ENCODE peak calls at places on chromosome 13, in four cellular contexts. H is K562, B is GM12878, U is WTC11. O is an unnamed sample.

GRCh38 chr13:80047406-80047805 is 293.5 kb downstream of the SPRY2 start:
- DNase-seq in H (no peak), U (no peak), B (no peak), O (no peak)

GRCh38 chr13:72448082-72448481 is 279.3 kb downstream of the MZT1 start:
- DNase-seq in B (no peak), U (no peak), H (no peak), O (no peak)

GRCh38 chr13:92734068-92734467 is 492.5 kb upstream of the GPC6 start:
- DNase-seq in B (no peak), U (no peak), H (no peak), O (no peak)

GRCh38 chr13:53142301-53142700 is 113.7 kb downstream of the OLFM4 start:
- DNase-seq in U (no peak), B (no peak), H (no peak), O (no peak)

GRCh38 chr13:27338816-27339215 is 68.2 kb downstream of the RASL11A start:
- DNase-seq in B (no peak), H (peak; percentile 24), U (peak; percentile 66), O (peak; percentile 40)

GRCh38 chr13:92573467-92574057 is 653.0 kb upstream of the GPC6 start:
- DNase-seq in H (peak; percentile 53), U (peak; percentile 33), B (no peak), O (peak; percentile 44)

GRCh38 chr13:109251958-109252357 is 534.4 kb downstream of the IRS2 start:
- DNase-seq in B (no peak), U (no peak), H (no peak), O (no peak)

GRCh38 chr13:97627566-97627965 is 193.6 kb downstream of the RAP2A start:
- DNase-seq in H (peak; percentile 19), U (peak; percentile 26), B (no peak), O (peak; percentile 50)

GRCh38 chr13:99686157-99686572 is 184.9 kb downstream of the TM9SF2 start:
- DNase-seq in U (peak; percentile 38), H (peak; percentile 23), B (no peak), O (peak; percentile 58)

GRCh38 chr13:33219926-33220325 is 65.6 kb downstream of the STARD13 start:
- DNase-seq in U (no peak), B (no peak), H (no peak), O (no peak)

GRCh38 chr13:59304596-59304995 is 859.1 kb downstream of the DIAPH3 start:
- DNase-seq in B (no peak), H (no peak), U (no peak), O (no peak)

GRCh38 chr13:34506796-34507195 is 435.3 kb upstream of the NBEA start:
- DNase-seq in H (no peak), B (no peak), U (no peak), O (no peak)

GRCh38 chr13:61358599-61358998 is 57.0 kb downstream of the PCDH20 start:
- DNase-seq in H (no peak), B (no peak), U (no peak), O (no peak)

GRCh38 chr13:73325351-73326214 is 266.8 kb downstream of the KLF5 start:
- DNase-seq in H (no peak), B (no peak), U (no peak), O (peak; percentile 34)

GRCh38 chr13:40164137-40164536 is 502.3 kb downstream of the FOXO1 start:
- DNase-seq in B (no peak), U (no peak), H (no peak), O (no peak)

GRCh38 chr13:110073982-110074381 is 233.0 kb downstream of the COL4A1 start:
- DNase-seq in B (no peak), U (no peak), H (no peak), O (no peak)

GRCh38 chr13:31722684-31723083 is 16.6 kb upstream of the RXFP2 start:
- DNase-seq in H (no peak), B (no peak), U (no peak), O (no peak)

GRCh38 chr13:31011193-31011860 is 78.9 kb downstream of the TEX26 start:
- DNase-seq in H (no peak), B (no peak), U (no peak), O (no peak)

GRCh38 chr13:40442191-40442590 is 224.2 kb downstream of the FOXO1 start:
- DNase-seq in B (no peak), H (no peak), U (no peak), O (no peak)

GRCh38 chr13:98520674-98521449 is 56.0 kb downstream of the STK24 start:
- DNase-seq in H (no peak), B (no peak), U (no peak), O (no peak)

GRCh38 chr13:44768233-44768632 is 192.1 kb upstream of the TSC22D1 start:
- DNase-seq in U (no peak), B (peak; percentile 28), H (no peak), O (no peak)

GRCh38 chr13:32309812-32310706 is 5.1 kb downstream of the ZAR1L start:
- DNase-seq in B (no peak), H (peak; percentile 15), U (no peak), O (peak; percentile 65)

GRCh38 chr13:36158606-36159005 is 27.4 kb upstream of the DCLK1 start:
- DNase-seq in U (no peak), H (no peak), B (no peak), O (no peak)

GRCh38 chr13:33931397-33931987 is 113.5 kb downstream of the RFC3 start:
- DNase-seq in H (peak; percentile 12), U (peak; percentile 17), B (peak; percentile 4), O (peak; percentile 65)

GRCh38 chr13:107117327-107118012 is 549.5 kb upstream of the ARGLU1 start:
- DNase-seq in B (no peak), H (no peak), U (no peak), O (peak; percentile 2)

GRCh38 chr13:97116754-97117153 is 105.4 kb upstream of the MBNL2 start:
- DNase-seq in U (no peak), H (no peak), B (no peak), O (no peak)

GRCh38 chr13:70016116-70016515 is 91.5 kb upstream of the ATXN8OS start:
- DNase-seq in H (no peak), U (no peak), B (no peak), O (no peak)

GRCh38 chr13:51221108-51221507 is 1.1 kb upstream of the FAM124A start:
- DNase-seq in H (no peak), U (no peak), B (no peak), O (no peak)

GRCh38 chr13:44158741-44159632 is 214.6 kb upstream of the SERP2 start:
- DNase-seq in U (no peak), B (no peak), H (no peak), O (no peak)

GRCh38 chr13:32426981-32427851 is 714 bp downstream of the N4BP2L1 start:
- DNase-seq in B (no peak), H (no peak), U (peak; percentile 77), O (no peak)

GRCh38 chr13:63910406-63910957 is 2494.8 kb upstream of the PCDH20 start:
- DNase-seq in H (no peak), B (no peak), U (peak; percentile 46), O (peak; percentile 3)

GRCh38 chr13:111480976-111481375 is 160.5 kb downstream of the TEX29 start:
- DNase-seq in H (no peak), U (no peak), B (no peak), O (no peak)

GRCh38 chr13:63540042-63540441 is 2124.4 kb upstream of the PCDH20 start:
- DNase-seq in B (no peak), U (no peak), H (no peak), O (no peak)

GRCh38 chr13:113592571-113592970 is 8.0 kb downstream of the TFDP1 start:
- DNase-seq in B (no peak), U (no peak), H (no peak), O (no peak)
- TF ChIP-seq ATF3 in B (no peak), U (no peak), H (no peak), O (no peak)

GRCh38 chr13:29573190-29573589 is 22.3 kb downstream of the SLC7A1 start:
- DNase-seq in B (no peak), U (no peak), H (no peak), O (no peak)
- TF ChIP-seq ETV6 in B (no peak), U (no peak), H (no peak), O (no peak)

GRCh38 chr13:49454388-49455015 is 10.4 kb downstream of the SETDB2 start:
- DNase-seq in U (no peak), B (no peak), H (no peak), O (no peak)
- TF ChIP-seq ATF3 in U (no peak), B (no peak), H (no peak), O (no peak)

DNA sequence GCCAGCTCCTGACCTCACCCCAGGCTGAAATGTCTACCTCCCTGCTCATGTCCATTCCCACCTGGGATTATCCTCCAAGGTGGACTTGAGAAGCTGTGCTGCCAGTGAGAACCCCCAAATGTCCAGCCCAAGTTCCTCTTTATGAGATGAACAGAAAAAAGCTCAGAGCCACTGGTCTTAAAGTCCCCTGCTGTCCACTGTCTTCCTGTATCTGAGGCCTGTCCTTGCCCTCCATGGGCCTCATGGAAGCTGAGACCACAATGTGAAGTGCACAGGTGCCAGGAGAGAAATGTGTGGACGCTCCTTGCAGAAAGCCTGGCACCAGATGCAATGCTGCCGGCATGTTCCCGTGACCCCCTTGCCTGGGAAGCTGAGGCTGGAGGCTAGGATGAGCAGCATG is 3.3 kb upstream of the AMER2 start:
- DNase-seq in B (no peak), U (no peak), H (no peak), O (no peak)
- TF ChIP-seq ETV6 in B (no peak), U (no peak), H (no peak), O (no peak)

DNA sequence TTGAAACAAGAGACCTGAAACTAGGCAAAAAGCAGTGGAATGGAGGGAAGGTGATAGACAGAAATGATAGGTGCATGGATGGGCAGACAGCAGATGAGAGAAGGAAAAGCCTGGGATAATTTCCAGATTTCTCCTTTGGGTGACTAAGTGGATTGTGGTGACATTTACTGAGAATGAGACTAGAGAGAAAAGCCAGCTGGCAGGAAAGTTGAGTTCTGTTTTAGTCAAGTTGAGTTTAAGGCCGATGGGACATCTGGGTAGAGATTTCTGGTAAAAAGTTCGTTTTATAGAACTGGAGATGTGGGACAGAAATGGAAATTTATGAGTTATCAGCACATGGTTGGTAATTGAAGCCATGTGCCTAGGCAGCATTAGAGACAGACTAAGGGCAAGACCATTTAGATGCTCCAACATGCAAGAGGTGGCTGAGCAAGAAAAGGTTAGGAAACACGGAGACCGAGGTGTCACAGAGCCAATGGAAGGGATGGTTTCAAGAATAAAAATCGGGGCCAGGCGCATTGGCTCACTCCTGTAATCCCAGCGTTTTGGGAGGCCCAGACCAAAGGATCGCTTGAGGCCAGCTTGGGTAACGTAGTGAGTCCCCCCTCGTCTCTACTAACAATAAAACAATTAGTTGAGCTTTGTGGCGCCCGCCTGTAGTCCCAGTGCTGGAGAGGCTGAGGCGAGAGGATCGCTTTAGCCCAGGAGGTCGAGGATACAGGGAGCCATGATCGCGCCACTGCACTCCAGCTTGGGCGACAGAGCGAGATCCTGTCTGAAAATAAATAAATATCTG is 9.6 kb upstream of the DGKH start:
- DNase-seq in B (no peak), U (no peak), H (no peak), O (no peak)
- TF ChIP-seq ATF3 in B (no peak), U (no peak), H (no peak), O (no peak)

GRCh38 chr13:37621811-37622361 is 23.3 kb upstream of the POSTN start:
- DNase-seq in H (no peak), B (no peak), U (no peak), O (no peak)

GRCh38 chr13:37616131-37616530 is 17.6 kb upstream of the POSTN start:
- DNase-seq in U (no peak), H (no peak), B (no peak), O (no peak)

GRCh38 chr13:37617162-37617561 is 18.6 kb upstream of the POSTN start:
- DNase-seq in U (no peak), B (no peak), H (no peak), O (no peak)

GRCh38 chr13:37615271-37615670 is 16.7 kb upstream of the POSTN start:
- DNase-seq in H (no peak), U (no peak), B (no peak), O (no peak)

GRCh38 chr13:37618554-37618953 is 20.0 kb upstream of the POSTN start:
- DNase-seq in B (no peak), U (no peak), H (no peak), O (no peak)
- TF ChIP-seq ETV6 in B (no peak), U (no peak), H (no peak), O (no peak)

O was measured in HepG2.